ENCODE peak calls at places on chromosomes 7 and 10, in nine cellular contexts. N, C, D, H, S, A, Y, Z and J are unnamed samples.

GRCh38 chr10:29932991-29933390 is 126.4 kb downstream of the JCAD start:
- DNase-seq in S (no peak), D (no peak), Z (no peak), C (no peak), Y (no peak), N (no peak), H (no peak), A (no peak), J (no peak)

GRCh38 chr7:2860627-2861133 is 16.6 kb upstream of the GNA12 start:
- DNase-seq in C (no peak), Y (no peak), N (no peak), Z (no peak), D (peak; percentile 82), A (no peak), H (no peak), S (no peak), J (no peak)

GRCh38 chr7:114243646-114244045 is 171.0 kb upstream of the FOXP2 start:
- DNase-seq in C (no peak), H (no peak), Y (no peak), A (no peak), S (no peak), N (no peak), Z (no peak), D (no peak), J (no peak)

GRCh38 chr7:47568569-47568968 is 13.3 kb downstream of the TNS3 start:
- DNase-seq in A (no peak), S (no peak), H (no peak), N (no peak), Y (no peak), Z (no peak), C (no peak), D (peak; percentile 90), J (no peak)

GRCh38 chr7:92835140-92835850 is 1.1 kb downstream of the CDK6 start:
- DNase-seq in A (no peak), N (peak; percentile 72), C (peak; percentile 87), H (peak; percentile 88), Y (peak; percentile 29), Z (peak; percentile 50), D (peak; percentile 79), S (peak; percentile 54), J (no peak)

GRCh38 chr10:80137031-80137712 is 4.6 kb downstream of the PLAC9 start:
- DNase-seq in Z (peak; percentile 56), C (peak; percentile 83), Y (no peak), H (no peak), D (no peak), S (no peak), A (no peak), N (no peak), J (no peak)

GRCh38 chr7:6090738-6091505 is 59.7 kb downstream of the ANKRD61 start:
- DNase-seq in S (no peak), H (no peak), D (no peak), Y (no peak), A (no peak), N (no peak), Z (no peak), C (no peak), J (no peak)

GRCh38 chr10:86261933-86262665 is 104.5 kb downstream of the GRID1 start:
- DNase-seq in A (no peak), N (no peak), D (peak; percentile 70), Y (no peak), S (no peak), C (no peak), Z (no peak), H (peak; percentile 6), J (no peak)

GRCh38 chr7:140127360-140128127 is 49.2 kb downstream of the KDM7A start:
- DNase-seq in Z (no peak), H (no peak), N (no peak), D (no peak), Y (no peak), A (no peak), C (peak; percentile 30), S (no peak), J (no peak)

GRCh38 chr7:1956141-1956540 is 276.6 kb downstream of the MAD1L1 start:
- DNase-seq in A (no peak), Y (no peak), D (no peak), S (no peak), C (no peak), H (no peak), Z (no peak), N (no peak), J (no peak)

GRCh38 chr7:81721428-81721827 is 48.4 kb downstream of the HGF start:
- DNase-seq in N (no peak), D (no peak), H (peak; percentile 9), S (no peak), Y (no peak), C (no peak), A (no peak), Z (no peak), J (no peak)

GRCh38 chr10:131625041-131625440 is 275.8 kb upstream of the PPP2R2D start:
- DNase-seq in A (no peak), Z (no peak), S (no peak), H (no peak), C (no peak), N (no peak), D (no peak), Y (no peak), J (no peak)

GRCh38 chr7:139753079-139753692 is 24.6 kb downstream of the HIPK2 start:
- DNase-seq in Z (peak; percentile 47), H (no peak), D (no peak), A (no peak), Y (no peak), S (no peak), C (no peak), N (no peak), J (no peak)

GRCh38 chr10:117320050-117320665 is 55.1 kb downstream of the PDZD8 start:
- DNase-seq in A (no peak), D (no peak), C (peak; percentile 51), S (no peak), Z (peak; percentile 22), Y (no peak), N (no peak), H (peak; percentile 24), J (no peak)

GRCh38 chr7:6237002-6237401 is 35.4 kb downstream of the CYTH3 start:
- DNase-seq in S (no peak), N (no peak), A (no peak), D (peak; percentile 59), Z (no peak), Y (no peak), H (no peak), C (no peak), J (no peak)

GRCh38 chr7:3109516-3109915 is 65.8 kb upstream of the CARD11 start:
- DNase-seq in N (no peak), D (no peak), C (no peak), A (no peak), S (no peak), Y (no peak), H (no peak), Z (no peak), J (no peak)

GRCh38 chr10:124388823-124389612 is 29.7 kb downstream of the OAT start:
- DNase-seq in D (peak; percentile 91), A (peak; percentile 19), Y (peak; percentile 94), Z (peak; percentile 100), C (peak; percentile 98), S (peak; percentile 90), H (peak; percentile 72), N (peak; percentile 100), J (no peak)

GRCh38 chr10:88913157-88913556 is 33.1 kb downstream of the STAMBPL1 start:
- DNase-seq in D (no peak), Z (no peak), S (no peak), N (no peak), Y (no peak), H (no peak), A (no peak), C (no peak), J (no peak)

GRCh38 chr10:102814456-102814871 is 22.7 kb downstream of the CYP17A1 start:
- DNase-seq in D (peak; percentile 79), C (no peak), S (peak; percentile 63), Y (no peak), H (peak; percentile 77), A (no peak), N (no peak), Z (no peak), J (no peak)